ENCODE peak calls at places on chromosome 22, in four cellular contexts. W, H, M and U are unnamed samples.

GRCh38 chr22:22168190-22168940 is 76.2 kb upstream of the VPREB1 start:
- DNase-seq in M (no peak), H (peak), W (no peak), U (no peak)

GRCh38 chr22:39661842-39662676 is 91.5 kb downstream of the CACNA1I start:
- DNase-seq in W (peak), H (no peak), M (no peak), U (peak)

GRCh38 chr22:23575601-23576000 is 4.5 kb downstream of the IGLL1 start:
- DNase-seq in H (no peak), M (no peak), W (no peak), U (no peak)

GRCh38 chr22:47237890-47238480 is 475.5 kb downstream of the TBC1D22A start:
- DNase-seq in W (no peak), M (no peak), H (no peak), U (no peak)

GRCh38 chr22:40533712-40534378 is 102.7 kb downstream of the MRTFA start:
- DNase-seq in W (peak), M (peak), H (no peak), U (no peak)

GRCh38 chr22:47133263-47133662 is 370.8 kb downstream of the TBC1D22A start:
- DNase-seq in W (no peak), M (no peak), H (no peak), U (no peak)

GRCh38 chr22:24985824-24986214 is 33.3 kb downstream of the KIAA1671 start:
- DNase-seq in M (peak), W (no peak), H (peak), U (no peak)

GRCh38 chr22:29702025-29702930 is 17.5 kb upstream of the CABP7 start:
- DNase-seq in M (peak), H (no peak), W (no peak), U (no peak)

GRCh38 chr22:20514658-20515406 is 7.4 kb downstream of the MED15 start:
- DNase-seq in W (no peak), M (no peak), H (no peak), U (no peak)

GRCh38 chr22:47310601-47311000 is 548.2 kb downstream of the TBC1D22A start:
- DNase-seq in M (no peak), H (no peak), W (no peak), U (no peak)

GRCh38 chr22:41625577-41625976 is 4.5 kb downstream of the XRCC6 start:
- DNase-seq in H (no peak), W (no peak), M (no peak), U (no peak)